ENCODE peak calls at places on chromosomes 16 and 17, in five cellular contexts. T is aorta; C is stimulated activated CD8-positive, alpha-beta memory T cell treated with anti-CD3 and anti-CD28 coated beads, Interleukin-12 subunit alpha, Interleukin-12 subunit beta, amount 100 ng/mL, for 1 hour; S is Peyer's patch; W is NCI-H1417. I is an unnamed sample.

GRCh38 chr17:46917041-46917440 is 5.9 kb upstream of the GOSR2 start:
- DNase-seq in T (no peak), C (no peak), S (no peak), W (no peak), I (no peak)

GRCh38 chr17:56510554-56511342 is 82.8 kb upstream of the NOG start:
- DNase-seq in T (no peak), C (no peak), S (no peak), W (no peak), I (no peak)

GRCh38 chr17:28072935-28073533 is 30.6 kb downstream of the NLK start:
- DNase-seq in T (no peak), C (no peak), S (no peak), W (no peak), I (no peak)

GRCh38 chr17:73297934-73298861 is 13.6 kb downstream of the CDC42EP4 start:
- DNase-seq in T (no peak), C (no peak), S (no peak), W (no peak), I (no peak)

GRCh38 chr17:4980644-4981216 is 6.7 kb downstream of the CAMTA2 start:
- DNase-seq in T (no peak), C (no peak), S (no peak), W (peak; percentile 6), I (no peak)

GRCh38 chr17:63173903-63174302 is 207.9 kb downstream of the TANC2 start:
- DNase-seq in T (no peak), C (no peak), S (no peak), W (no peak), I (no peak)

GRCh38 chr16:576197-576822 is 6.5 kb downstream of the PIGQ start:
- DNase-seq in T (no peak), C (no peak), S (no peak), W (no peak), I (no peak)

GRCh38 chr17:48548687-48549621 is 4.0 kb upstream of the HOXB2 start:
- DNase-seq in T (no peak), C (no peak), S (no peak), W (no peak), I (no peak)

GRCh38 chr17:78272181-78272913 is 40.9 kb downstream of the TMEM235 start:
- DNase-seq in T (peak; percentile 72), C (no peak), S (peak; percentile 66), W (no peak), I (peak; percentile 90)

GRCh38 chr17:11492511-11492910 is 105.8 kb upstream of the DNAH9 start:
- DNase-seq in T (no peak), C (no peak), S (no peak), W (no peak), I (no peak)

GRCh38 chr16:68700120-68700519 is 37.0 kb upstream of the CDH1 start:
- DNase-seq in T (no peak), C (no peak), S (no peak), W (no peak), I (no peak)

GRCh38 chr17:63932721-63933120 is 590 bp upstream of the CD79B start:
- DNase-seq in T (no peak), C (no peak), S (no peak), W (no peak), I (no peak)

GRCh38 chr17:1997587-1998425 is 27.3 kb downstream of the RTN4RL1 start:
- DNase-seq in T (peak; percentile 80), C (no peak), S (peak; percentile 81), W (peak; percentile 25), I (peak; percentile 78)

GRCh38 chr17:32771396-32771795 is 105.5 kb downstream of the MYO1D start:
- DNase-seq in T (no peak), C (no peak), S (no peak), W (no peak), I (no peak)

GRCh38 chr16:74611721-74612120 is 4.8 kb upstream of the GLG1 start:
- DNase-seq in T (no peak), C (no peak), S (no peak), W (no peak), I (no peak)

GRCh38 chr17:19771971-19772630 is 24.0 kb upstream of the ALDH3A1 start:
- DNase-seq in T (no peak), C (no peak), S (no peak), W (no peak), I (no peak)

GRCh38 chr17:81422776-81423697 is 27.8 kb downstream of the BAHCC1 start:
- DNase-seq in T (peak; percentile 97), C (no peak), S (no peak), W (no peak), I (peak; percentile 69)

GRCh38 chr16:81956213-81956948 is 54.9 kb downstream of the SDR42E1 start:
- DNase-seq in T (no peak), C (no peak), S (no peak), W (no peak), I (no peak)

GRCh38 chr17:62965649-62966425 is at the start of gene TANC2:
- DNase-seq in T (peak; percentile 92), C (peak; percentile 62), S (peak; percentile 76), W (peak; percentile 82), I (peak; percentile 67)

GRCh38 chr16:55217392-55217791 is 106.6 kb upstream of the IRX6 start:
- DNase-seq in T (no peak), C (no peak), S (no peak), W (no peak), I (no peak)

GRCh38 chr17:38460716-38461650 is 32.7 kb downstream of the ARHGAP23 start:
- DNase-seq in T (no peak), C (no peak), S (no peak), W (no peak), I (no peak)

GRCh38 chr17:29931253-29931932 is 1.4 kb upstream of the SSH2 start:
- DNase-seq in T (no peak), C (peak; percentile 58), S (peak; percentile 59), W (peak; percentile 80), I (peak; percentile 30)

GRCh38 chr16:88921603-88921995 is 55.1 kb upstream of the PABPN1L start:
- DNase-seq in T (no peak), C (no peak), S (no peak), W (no peak), I (no peak)

GRCh38 chr16:57865746-57866528 is 63.6 kb upstream of the KIFC3 start:
- DNase-seq in T (no peak), C (no peak), S (no peak), W (no peak), I (no peak)

GRCh38 chr16:79562166-79562823 is 38.2 kb downstream of the MAF start:
- DNase-seq in T (no peak), C (no peak), S (no peak), W (no peak), I (no peak)

GRCh38 chr16:54027126-54027922 is 259.3 kb downstream of the IRX3 start:
- DNase-seq in T (no peak), C (no peak), S (no peak), W (no peak), I (no peak)

GRCh38 chr17:28188841-28189263 is 130.1 kb upstream of the TMEM97 start:
- DNase-seq in T (no peak), C (no peak), S (no peak), W (no peak), I (no peak)

I was measured in breast epithelium.